ENCODE peak calls at places on chromosome 13, in nine cellular contexts. W, T, N, Y, J, I, O, D and F are unnamed samples. For H3K4me1 and H3K27me3, the result is how much of the 10 kb centered on the place peaks cover.

GRCh38 chr13:89627991-89628390 is 1719.5 kb upstream of the MIR17HG start:
- DNase-seq in N (no peak), W (no peak), I (no peak), Y (peak), D (no peak), J (no peak), O (no peak), T (no peak), F (no peak)

GRCh38 chr13:87089391-87089790 is 581.8 kb upstream of the SLITRK5 start:
- DNase-seq in D (no peak), J (no peak), Y (peak), N (no peak), I (no peak), W (no peak), O (no peak), T (no peak), F (no peak)

GRCh38 chr13:113774177-113775107 is 15.4 kb downstream of the TMEM255B start:
- DNase-seq in N (no peak), J (no peak), O (peak), W (no peak), T (no peak), Y (peak), I (peak), D (no peak), F (no peak)

GRCh38 chr13:114132419-114133121 is at the start of gene RASA3:
- DNase-seq in W (peak), N (no peak), J (no peak), Y (peak), I (peak), O (peak), T (peak), D (peak), F (peak)

GRCh38 chr13:106617561-106617960 is 49.6 kb upstream of the ARGLU1 start:
- DNase-seq in N (no peak), D (no peak), J (no peak), W (no peak), T (no peak), O (peak), I (no peak), Y (peak), F (no peak)

GRCh38 chr13:43261018-43261417 is 237.6 kb downstream of the DNAJC15 start:
- DNase-seq in I (no peak), Y (peak), J (no peak), O (no peak), D (no peak), T (no peak), N (no peak), W (no peak), F (no peak)

GRCh38 chr13:67224148-67224846 is 5.8 kb downstream of the PCDH9 start:
- DNase-seq in I (peak), T (peak), Y (peak), O (peak), J (peak), D (peak), N (peak), W (peak), F (peak)

GRCh38 chr13:53382008-53382407 is 353.4 kb downstream of the OLFM4 start:
- DNase-seq in O (no peak), D (no peak), T (no peak), J (no peak), N (no peak), W (peak), Y (no peak), I (no peak), F (no peak)

GRCh38 chr13:41960195-41960699 is 662 bp downstream of the VWA8 start:
- DNase-seq in D (no peak), N (no peak), W (peak), J (no peak), T (no peak), Y (peak), I (no peak), O (peak), F (peak)

GRCh38 chr13:44142540-44142867 is 231.1 kb upstream of the SERP2 start:
- DNase-seq in T (no peak), N (no peak), O (no peak), D (no peak), I (peak), J (no peak), Y (no peak), W (no peak), F (no peak)

GRCh38 chr13:39787086-39787487 is 131.6 kb downstream of the COG6 start:
- DNase-seq in W (no peak), T (no peak), I (no peak), D (no peak), Y (peak), O (peak), J (no peak), N (no peak), F (no peak)

GRCh38 chr13:19601749-19602725 is 31.4 kb upstream of the MPHOSPH8 start:
- DNase-seq in D (peak), J (no peak), N (no peak), T (peak), W (peak), Y (peak), I (peak), O (peak), F (peak)

GRCh38 chr13:50319603-50320296 is 304.5 kb downstream of the KCNRG start:
- DNase-seq in Y (peak), T (no peak), I (no peak), D (no peak), N (peak), W (no peak), J (no peak), O (peak), F (no peak)

GRCh38 chr13:21069561-21070004 is 8.2 kb upstream of the LATS2 start:
- DNase-seq in O (no peak), I (no peak), D (no peak), N (no peak), Y (peak), W (no peak), J (peak), T (no peak), F (no peak)

GRCh38 chr13:98307744-98308524 is 130.9 kb upstream of the RNF113B start:
- DNase-seq in J (no peak), W (no peak), I (no peak), D (no peak), O (no peak), Y (no peak), T (no peak), N (no peak), F (no peak)

GRCh38 chr13:40464349-40464748 is 202.1 kb downstream of the FOXO1 start:
- DNase-seq in I (no peak), D (no peak), T (no peak), N (no peak), O (no peak), W (no peak), J (no peak), Y (no peak), F (no peak)

GRCh38 chr13:87123987-87124784 is 547.0 kb upstream of the SLITRK5 start:
- DNase-seq in T (peak), W (peak), Y (peak), N (no peak), J (peak), O (no peak), I (no peak), D (no peak), F (no peak)

GRCh38 chr13:46648166-46648607 is 95.2 kb downstream of the LRCH1 start:
- DNase-seq in O (no peak), N (no peak), D (no peak), W (peak), I (no peak), T (no peak), J (no peak), Y (no peak), F (peak)

GRCh38 chr13:66207610-66208009 is 1022.5 kb downstream of the PCDH9 start:
- DNase-seq in W (no peak), D (no peak), I (no peak), J (no peak), Y (peak), O (no peak), N (no peak), T (no peak), F (no peak)

GRCh38 chr13:114099918-114100445 is 32.4 kb downstream of the RASA3 start:
- DNase-seq in N (no peak), O (no peak), T (peak), Y (peak), D (peak), J (no peak), I (peak), W (peak), F (peak)

GRCh38 chr13:33519561-33520479 is 234.3 kb upstream of the STARD13 start:
- DNase-seq in I (no peak), W (no peak), D (no peak), O (no peak), T (no peak), N (peak), Y (peak), J (no peak), F (no peak)

GRCh38 chr13:90415902-90416301 is 931.6 kb upstream of the MIR17HG start:
- DNase-seq in O (no peak), D (no peak), J (no peak), T (no peak), Y (peak), W (no peak), I (no peak), N (no peak), F (no peak)

GRCh38 chr13:43545317-43545874 is 241.4 kb downstream of the ENOX1 start:
- DNase-seq in N (no peak), J (no peak), T (peak), W (no peak), D (no peak), Y (no peak), O (peak), I (no peak), F (peak)

GRCh38 chr13:114068723-114069322 is 63.6 kb downstream of the RASA3 start:
- DNase-seq in J (no peak), W (peak), I (no peak), Y (peak), T (no peak), O (peak), N (no peak), D (peak), F (no peak)

GRCh38 chr13:99990045-99990977 is 8.7 kb downstream of the ZIC2 start:
- DNase-seq in N (no peak), D (no peak), Y (no peak), I (peak), J (no peak), W (no peak), T (no peak), O (no peak), F (no peak)
- H3K4me1 ChIP-seq in N (under half), D (under half), Y (under half), I (under half), J (under half), W (under half), T (under half), O (under half), F (under half)

DNA sequence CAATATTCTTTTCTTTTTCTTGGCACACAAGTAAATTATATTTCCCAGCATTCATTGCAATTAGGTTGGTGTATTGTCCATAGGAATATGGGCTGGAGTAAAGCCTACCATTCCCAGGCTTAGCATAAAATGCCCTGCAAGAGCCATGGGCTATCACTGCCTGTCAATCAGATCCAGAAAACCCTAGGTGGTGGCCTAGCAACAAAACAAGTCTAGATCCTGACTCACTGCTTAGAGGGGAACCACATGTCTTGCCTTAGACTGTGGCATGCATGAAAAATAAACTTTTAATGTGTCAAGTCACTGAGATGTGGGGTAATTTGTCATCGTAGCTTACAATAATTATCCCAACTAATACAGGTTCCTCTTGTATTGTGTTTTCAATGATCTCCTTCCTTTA is 16.2 kb downstream of the SOX21 start:
- DNase-seq in Y (no peak), T (no peak), I (no peak), N (no peak), O (no peak), W (no peak), J (no peak), D (no peak), F (no peak)
- H3K27me3 ChIP-seq in Y (under half), T (under half), I (under half), N (under half), O (half or more), W (half or more), J (under half), D (half or more), F (half or more)

DNA sequence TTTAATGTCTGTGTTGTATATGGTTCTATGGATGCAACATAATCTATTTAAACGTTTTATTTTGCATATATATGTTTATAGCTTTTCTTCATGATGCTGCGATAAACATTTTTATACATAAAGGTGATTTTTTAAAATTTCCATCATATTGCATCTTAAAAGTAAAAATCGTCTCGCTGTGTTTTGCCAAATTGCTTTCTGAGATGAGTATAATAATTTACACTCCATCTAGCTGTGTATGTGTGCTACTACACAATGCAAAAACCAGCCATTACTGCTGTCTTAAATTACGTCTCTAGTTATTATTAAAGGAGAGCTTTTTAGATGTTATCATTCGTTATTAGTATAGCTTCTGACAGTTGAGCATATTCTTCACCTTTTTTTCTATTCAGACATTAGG is 37.2 kb downstream of the METTL21C start:
- DNase-seq in T (no peak), I (no peak), Y (no peak), J (no peak), N (no peak), O (no peak), W (no peak), D (no peak), F (no peak)
- TF ChIP-seq CTCF in T (peak), I (peak), Y (peak), J (peak), N (no peak), O (peak), W (peak), D (no peak), F (peak)

GRCh38 chr13:75705395-75705794 is 69.3 kb downstream of the LMO7 start:
- DNase-seq in J (peak), T (no peak), D (no peak), I (no peak), O (peak), Y (peak), W (no peak), N (no peak), F (no peak)
- H3K4me1 ChIP-seq in J (under half), T (under half), D (under half), I (under half), O (under half), Y (under half), W (under half), N (under half), F (under half)

DNA sequence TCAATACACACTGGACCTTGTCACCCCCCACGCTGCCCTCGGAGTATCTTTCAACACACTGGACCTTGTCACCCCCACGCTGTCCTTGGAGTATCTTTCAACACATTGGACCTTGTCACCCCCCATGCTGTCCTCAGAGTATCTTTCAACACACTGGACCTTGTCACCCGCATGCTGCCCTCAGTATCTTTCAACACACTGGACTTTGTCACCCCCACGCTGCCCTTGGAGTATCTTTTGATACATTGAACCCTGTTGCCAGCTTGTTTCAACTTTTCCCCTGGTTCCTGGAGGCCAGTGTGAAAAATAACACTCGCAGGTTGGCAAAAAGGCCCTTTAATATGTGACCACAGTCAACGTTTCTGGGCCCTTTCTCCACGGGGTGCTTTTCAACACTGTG is 247.8 kb downstream of the TEX29 start:
- DNase-seq in W (no peak), T (no peak), I (no peak), Y (no peak), J (no peak), D (no peak), N (no peak), O (no peak), F (no peak)
- H3K27me3 ChIP-seq in W (under half), T (under half), I (under half), Y (under half), J (under half), D (under half), N (under half), O (under half), F (under half)

GRCh38 chr13:22569830-22570229 is 610.9 kb upstream of the SGCG start:
- DNase-seq in W (no peak), J (no peak), N (no peak), I (no peak), T (no peak), Y (no peak), O (no peak), D (no peak), F (no peak)
- TF ChIP-seq CTCF in W (no peak), J (no peak), N (no peak), I (no peak), T (peak), Y (no peak), O (no peak), D (no peak), F (no peak)

GRCh38 chr13:51635137-51635878 is 51.0 kb downstream of the WDFY2 start:
- DNase-seq in J (no peak), O (no peak), D (no peak), I (peak), W (no peak), Y (no peak), N (no peak), T (no peak), F (no peak)
- H3K4me1 ChIP-seq in J (under half), O (under half), D (under half), I (half or more), W (under half), Y (under half), N (under half), T (under half), F (under half)